ENCODE peak calls at places on chromosomes 12 and 14, in seven cellular contexts. One of them, this sample, is unnamed.

GRCh38 chr12:28611115-28611435 is 420.8 kb downstream of the CCDC91 start:
- DNase-seq in foreskin fibroblast: peak
- DNase-seq in colonic mucosa: no peak
- DNase-seq in fibroblast of the aortic adventitia: peak
- DNase-seq in AG10803: peak
- DNase-seq in psoas muscle: no peak
- DNase-seq in GM23338: no peak
- DNase-seq in this sample: peak

GRCh38 chr12:89521348-89522238 is 3.0 kb downstream of the GALNT4 start:
- DNase-seq in foreskin fibroblast: no peak
- DNase-seq in colonic mucosa: no peak
- DNase-seq in fibroblast of the aortic adventitia: no peak
- DNase-seq in AG10803: no peak
- DNase-seq in psoas muscle: no peak
- DNase-seq in GM23338: no peak
- DNase-seq in this sample: no peak

GRCh38 chr14:103949386-103949785 is 7.1 kb upstream of the RD3L start:
- DNase-seq in foreskin fibroblast: no peak
- DNase-seq in colonic mucosa: no peak
- DNase-seq in fibroblast of the aortic adventitia: no peak
- DNase-seq in AG10803: no peak
- DNase-seq in psoas muscle: no peak
- DNase-seq in GM23338: no peak
- DNase-seq in this sample: no peak

GRCh38 chr12:96350982-96351381 is 49.3 kb downstream of the CDK17 start:
- DNase-seq in foreskin fibroblast: no peak
- DNase-seq in colonic mucosa: no peak
- DNase-seq in fibroblast of the aortic adventitia: no peak
- DNase-seq in AG10803: no peak
- DNase-seq in psoas muscle: no peak
- DNase-seq in GM23338: no peak
- DNase-seq in this sample: no peak

GRCh38 chr12:109310247-109311125 is 1.4 kb upstream of the FOXN4 start:
- DNase-seq in foreskin fibroblast: peak
- DNase-seq in colonic mucosa: no peak
- DNase-seq in fibroblast of the aortic adventitia: no peak
- DNase-seq in AG10803: no peak
- DNase-seq in psoas muscle: no peak
- DNase-seq in GM23338: peak
- DNase-seq in this sample: no peak

GRCh38 chr14:100294963-100295330 is 11.3 kb downstream of the SLC25A29 start:
- DNase-seq in foreskin fibroblast: no peak
- DNase-seq in colonic mucosa: no peak
- DNase-seq in fibroblast of the aortic adventitia: no peak
- DNase-seq in AG10803: no peak
- DNase-seq in psoas muscle: no peak
- DNase-seq in GM23338: no peak
- DNase-seq in this sample: no peak

GRCh38 chr14:73887116-73887490 is 444 bp downstream of the ZNF410 start:
- DNase-seq in foreskin fibroblast: no peak
- DNase-seq in colonic mucosa: no peak
- DNase-seq in fibroblast of the aortic adventitia: peak
- DNase-seq in AG10803: peak
- DNase-seq in psoas muscle: no peak
- DNase-seq in GM23338: no peak
- DNase-seq in this sample: no peak

GRCh38 chr14:64147126-64147790 is 146.9 kb downstream of the ESR2 start:
- DNase-seq in foreskin fibroblast: peak
- DNase-seq in colonic mucosa: no peak
- DNase-seq in fibroblast of the aortic adventitia: no peak
- DNase-seq in AG10803: no peak
- DNase-seq in psoas muscle: no peak
- DNase-seq in GM23338: no peak
- DNase-seq in this sample: no peak

GRCh38 chr14:49961270-49962222 is 68.7 kb downstream of the ARF6 start:
- DNase-seq in foreskin fibroblast: no peak
- DNase-seq in colonic mucosa: no peak
- DNase-seq in fibroblast of the aortic adventitia: no peak
- DNase-seq in AG10803: no peak
- DNase-seq in psoas muscle: no peak
- DNase-seq in GM23338: no peak
- DNase-seq in this sample: no peak

GRCh38 chr12:57868211-57868610 is 21.7 kb upstream of the CTDSP2 start:
- DNase-seq in foreskin fibroblast: no peak
- DNase-seq in colonic mucosa: no peak
- DNase-seq in fibroblast of the aortic adventitia: peak
- DNase-seq in AG10803: peak
- DNase-seq in psoas muscle: no peak
- DNase-seq in GM23338: no peak
- DNase-seq in this sample: no peak

GRCh38 chr12:132489078-132489601 is 811 bp upstream of the FBRSL1 start:
- DNase-seq in foreskin fibroblast: peak
- DNase-seq in colonic mucosa: peak
- DNase-seq in fibroblast of the aortic adventitia: no peak
- DNase-seq in AG10803: no peak
- DNase-seq in psoas muscle: no peak
- DNase-seq in GM23338: no peak
- DNase-seq in this sample: no peak

GRCh38 chr14:100668352-100668751 is 58.3 kb upstream of the DLK1 start:
- DNase-seq in foreskin fibroblast: no peak
- DNase-seq in colonic mucosa: no peak
- DNase-seq in fibroblast of the aortic adventitia: no peak
- DNase-seq in AG10803: no peak
- DNase-seq in psoas muscle: no peak
- DNase-seq in GM23338: no peak
- DNase-seq in this sample: no peak

GRCh38 chr12:124744273-124744640 is 119.4 kb downstream of the SCARB1 start:
- DNase-seq in foreskin fibroblast: no peak
- DNase-seq in colonic mucosa: no peak
- DNase-seq in fibroblast of the aortic adventitia: no peak
- DNase-seq in AG10803: no peak
- DNase-seq in psoas muscle: no peak
- DNase-seq in GM23338: no peak
- DNase-seq in this sample: no peak

GRCh38 chr14:101948666-101949205 is 15.6 kb upstream of the DYNC1H1 start:
- DNase-seq in foreskin fibroblast: no peak
- DNase-seq in colonic mucosa: no peak
- DNase-seq in fibroblast of the aortic adventitia: no peak
- DNase-seq in AG10803: no peak
- DNase-seq in psoas muscle: peak
- DNase-seq in GM23338: peak
- DNase-seq in this sample: no peak

GRCh38 chr12:9049520-9050133 is 60.3 kb downstream of the KLRG1 start:
- DNase-seq in foreskin fibroblast: peak
- DNase-seq in colonic mucosa: no peak
- DNase-seq in fibroblast of the aortic adventitia: peak
- DNase-seq in AG10803: peak
- DNase-seq in psoas muscle: no peak
- DNase-seq in GM23338: peak
- DNase-seq in this sample: no peak

GRCh38 chr12:52243264-52243773 is 10.3 kb downstream of the KRT7 start:
- DNase-seq in foreskin fibroblast: no peak
- DNase-seq in colonic mucosa: no peak
- DNase-seq in fibroblast of the aortic adventitia: peak
- DNase-seq in AG10803: no peak
- DNase-seq in psoas muscle: peak
- DNase-seq in GM23338: no peak
- DNase-seq in this sample: no peak

GRCh38 chr14:55220230-55220629 is 28.8 kb upstream of the DLGAP5 start:
- DNase-seq in foreskin fibroblast: no peak
- DNase-seq in colonic mucosa: no peak
- DNase-seq in fibroblast of the aortic adventitia: no peak
- DNase-seq in AG10803: no peak
- DNase-seq in psoas muscle: no peak
- DNase-seq in GM23338: no peak
- DNase-seq in this sample: no peak

GRCh38 chr12:116718578-116719454 is 19.1 kb downstream of the SPRING1 start:
- DNase-seq in foreskin fibroblast: peak
- DNase-seq in colonic mucosa: no peak
- DNase-seq in fibroblast of the aortic adventitia: peak
- DNase-seq in AG10803: peak
- DNase-seq in psoas muscle: no peak
- DNase-seq in GM23338: no peak
- DNase-seq in this sample: no peak

GRCh38 chr14:103456167-103456835 is 66.3 kb downstream of the CKB start:
- DNase-seq in foreskin fibroblast: no peak
- DNase-seq in colonic mucosa: no peak
- DNase-seq in fibroblast of the aortic adventitia: peak
- DNase-seq in AG10803: peak
- DNase-seq in psoas muscle: no peak
- DNase-seq in GM23338: no peak
- DNase-seq in this sample: no peak

GRCh38 chr14:34424488-34424887 is 37.6 kb downstream of the SPTSSA start:
- DNase-seq in foreskin fibroblast: no peak
- DNase-seq in colonic mucosa: no peak
- DNase-seq in fibroblast of the aortic adventitia: no peak
- DNase-seq in AG10803: no peak
- DNase-seq in psoas muscle: no peak
- DNase-seq in GM23338: no peak
- DNase-seq in this sample: no peak

GRCh38 chr12:12645485-12645884 is 33.8 kb downstream of the CREBL2 start:
- DNase-seq in foreskin fibroblast: peak
- DNase-seq in colonic mucosa: no peak
- DNase-seq in fibroblast of the aortic adventitia: peak
- DNase-seq in AG10803: peak
- DNase-seq in psoas muscle: no peak
- DNase-seq in GM23338: peak
- DNase-seq in this sample: no peak

GRCh38 chr14:95196268-95196667 is 38.9 kb upstream of the DICER1 start:
- DNase-seq in foreskin fibroblast: no peak
- DNase-seq in colonic mucosa: no peak
- DNase-seq in fibroblast of the aortic adventitia: peak
- DNase-seq in AG10803: no peak
- DNase-seq in psoas muscle: no peak
- DNase-seq in GM23338: peak
- DNase-seq in this sample: no peak
- TF ChIP-seq CTCF in foreskin fibroblast: no peak
- TF ChIP-seq CTCF in colonic mucosa: peak
- TF ChIP-seq CTCF in fibroblast of the aortic adventitia: peak
- TF ChIP-seq CTCF in AG10803: peak
- TF ChIP-seq CTCF in psoas muscle: peak
- TF ChIP-seq CTCF in GM23338: peak
- TF ChIP-seq CTCF in this sample: no peak

GRCh38 chr12:44876554-44877275 is 600 bp upstream of the NELL2 start:
- DNase-seq in foreskin fibroblast: peak
- DNase-seq in colonic mucosa: peak
- DNase-seq in fibroblast of the aortic adventitia: peak
- DNase-seq in AG10803: peak
- DNase-seq in psoas muscle: peak
- DNase-seq in GM23338: peak
- DNase-seq in this sample: no peak
- H3K4me3 ChIP-seq in foreskin fibroblast: peak
- H3K4me3 ChIP-seq in colonic mucosa: peak
- H3K4me3 ChIP-seq in fibroblast of the aortic adventitia: peak
- H3K4me3 ChIP-seq in AG10803: peak
- H3K4me3 ChIP-seq in psoas muscle: peak
- H3K4me3 ChIP-seq in GM23338: peak
- H3K4me3 ChIP-seq in this sample: peak

GRCh38 chr12:41264281-41264680 is 76.2 kb downstream of the PDZRN4 start:
- DNase-seq in foreskin fibroblast: no peak
- DNase-seq in colonic mucosa: no peak
- DNase-seq in fibroblast of the aortic adventitia: peak
- DNase-seq in AG10803: no peak
- DNase-seq in psoas muscle: no peak
- DNase-seq in GM23338: peak
- DNase-seq in this sample: no peak
- TF ChIP-seq CTCF in foreskin fibroblast: peak
- TF ChIP-seq CTCF in colonic mucosa: no peak
- TF ChIP-seq CTCF in fibroblast of the aortic adventitia: peak
- TF ChIP-seq CTCF in AG10803: peak
- TF ChIP-seq CTCF in psoas muscle: peak
- TF ChIP-seq CTCF in GM23338: peak
- TF ChIP-seq CTCF in this sample: peak

DNA sequence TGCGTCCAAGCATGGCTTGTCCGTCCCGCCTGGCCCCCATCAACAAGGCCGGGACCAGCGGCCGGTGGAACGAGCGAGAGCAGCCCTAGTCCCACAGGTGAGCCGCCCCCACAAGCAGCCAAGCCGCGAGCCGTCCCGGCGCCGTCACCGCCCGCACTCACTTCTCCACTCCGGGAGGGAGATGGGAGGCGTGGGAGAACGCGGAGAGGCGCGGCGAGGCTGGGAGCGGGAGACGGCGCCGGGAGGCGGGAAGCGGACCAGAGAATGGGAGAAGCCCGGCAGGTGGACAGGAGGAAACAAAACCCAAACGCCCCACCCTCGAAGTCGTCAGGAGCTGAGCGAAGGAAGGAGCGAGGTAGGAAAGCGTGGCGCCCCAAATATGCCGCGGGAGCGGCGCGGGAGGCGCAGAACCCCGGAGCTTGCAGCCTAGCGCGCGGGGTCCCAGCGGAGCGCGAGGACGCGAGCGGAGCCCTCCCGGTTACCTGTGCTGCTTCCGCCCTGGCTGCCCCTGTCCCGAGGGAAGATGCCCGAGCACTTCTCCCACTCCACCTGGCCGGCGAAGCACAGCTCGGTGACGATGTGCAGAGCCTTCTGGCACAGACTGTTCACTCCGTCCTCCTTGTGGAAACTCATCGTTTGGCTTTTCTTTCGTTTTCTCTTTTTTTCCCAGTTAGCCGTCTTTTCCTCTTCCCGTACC is 581 bp downstream of the SYT10 start:
- DNase-seq in foreskin fibroblast: peak
- DNase-seq in colonic mucosa: no peak
- DNase-seq in fibroblast of the aortic adventitia: peak
- DNase-seq in AG10803: peak
- DNase-seq in psoas muscle: no peak
- DNase-seq in GM23338: peak
- DNase-seq in this sample: no peak
- H3K4me3 ChIP-seq in foreskin fibroblast: peak
- H3K4me3 ChIP-seq in colonic mucosa: peak
- H3K4me3 ChIP-seq in fibroblast of the aortic adventitia: peak
- H3K4me3 ChIP-seq in AG10803: peak
- H3K4me3 ChIP-seq in psoas muscle: peak
- H3K4me3 ChIP-seq in GM23338: peak
- H3K4me3 ChIP-seq in this sample: peak

This sample was measured in BJ.